ENCODE peak calls at places on chromosome 1, in four cellular contexts. G is left ventricle myocardium inferior, M is BE2C, P is ovary. A is an unnamed sample. For H3K27me3 and H3K9me3, the result is how much of the 10 kb centered on the place peaks cover.

GRCh38 chr1:44664730-44665370 is 9.4 kb downstream of the TMEM53 start:
- DNase-seq in G (no peak), M (no peak), P (no peak), A (no peak)

GRCh38 chr1:214473392-214473791 is 78.0 kb downstream of the PTPN14 start:
- DNase-seq in P (no peak), M (no peak), G (no peak), A (no peak)

GRCh38 chr1:185438936-185439335 is 121.9 kb upstream of the IVNS1ABP start:
- DNase-seq in G (no peak), M (no peak), P (no peak), A (no peak)

GRCh38 chr1:11342677-11343076 is 69.7 kb downstream of the UBIAD1 start:
- DNase-seq in M (peak), G (no peak), P (no peak), A (no peak)

GRCh38 chr1:203663294-203663693 is 36.7 kb downstream of the ATP2B4 start:
- DNase-seq in M (no peak), P (no peak), G (no peak), A (no peak)

GRCh38 chr1:218171302-218171893 is 113.7 kb upstream of the RRP15 start:
- DNase-seq in G (no peak), P (no peak), M (no peak), A (no peak)

GRCh38 chr1:154608522-154609294 is 722 bp upstream of the ADAR start:
- DNase-seq in G (peak), M (peak), P (peak), A (peak)

GRCh38 chr1:8302181-8302681 is 15.7 kb upstream of the SLC45A1 start:
- DNase-seq in M (no peak), P (no peak), G (no peak), A (no peak)

GRCh38 chr1:24348196-24348595 is 29.0 kb downstream of the GRHL3 start:
- DNase-seq in P (no peak), M (no peak), G (no peak), A (no peak)

GRCh38 chr1:150808134-150808533 is at the start of gene CTSK:
- DNase-seq in M (no peak), G (no peak), P (peak), A (no peak)

GRCh38 chr1:68320349-68320748 is 88.0 kb upstream of the WLS start:
- DNase-seq in G (no peak), M (no peak), P (no peak), A (no peak)

GRCh38 chr1:184082541-184082940 is 31.0 kb downstream of the TSEN15 start:
- DNase-seq in G (no peak), P (no peak), M (no peak), A (no peak)

GRCh38 chr1:155499263-155499662 is 63.3 kb downstream of the ASH1L start:
- DNase-seq in M (no peak), G (no peak), P (no peak), A (no peak)

GRCh38 chr1:217482356-217483102 is 148.4 kb downstream of the GPATCH2 start:
- DNase-seq in G (no peak), P (no peak), M (no peak), A (no peak)

GRCh38 chr1:174883361-174883760 is 116.4 kb upstream of the CACYBP start:
- DNase-seq in M (no peak), G (no peak), P (no peak), A (no peak)

GRCh38 chr1:32761253-32761877 is 55.8 kb downstream of the YARS1 start:
- DNase-seq in P (peak), G (no peak), M (peak), A (no peak)

GRCh38 chr1:206100226-206100780 is 16.9 kb downstream of the AVPR1B start:
- DNase-seq in M (no peak), G (no peak), P (no peak), A (no peak)

GRCh38 chr1:220915954-220916353 is 36.7 kb downstream of the HLX start:
- DNase-seq in P (no peak), M (no peak), G (no peak), A (no peak)

GRCh38 chr1:82491301-82491986 is 690.7 kb downstream of the ADGRL2 start:
- DNase-seq in P (peak), G (no peak), M (no peak), A (no peak)

GRCh38 chr1:93114403-93114802 is 35.3 kb downstream of the MTF2 start:
- DNase-seq in G (no peak), M (no peak), P (no peak), A (no peak)

GRCh38 chr1:117070124-117070523 is 10.0 kb downstream of the TTF2 start:
- DNase-seq in M (no peak), P (no peak), G (no peak), A (no peak)

GRCh38 chr1:246782120-246782900 is 58.1 kb downstream of the SCCPDH start:
- DNase-seq in P (peak), G (peak), M (peak), A (no peak)

GRCh38 chr1:116740726-116741125 is 13.5 kb upstream of the CD2 start:
- DNase-seq in P (no peak), M (no peak), G (no peak), A (no peak)

GRCh38 chr1:111504097-111504496 is 664 bp upstream of the ADORA3 start:
- DNase-seq in G (no peak), M (no peak), P (no peak), A (no peak)

GRCh38 chr1:156668801-156669637 is 8.2 kb downstream of the NES start:
- DNase-seq in P (no peak), M (no peak), G (no peak), A (no peak)

GRCh38 chr1:17909634-17910033 is 154.5 kb downstream of the ACTL8 start:
- DNase-seq in P (no peak), G (no peak), M (peak), A (no peak)

GRCh38 chr1:168084396-168085231 is 52.1 kb downstream of the GPR161 start:
- DNase-seq in G (peak), M (peak), P (peak), A (peak)

GRCh38 chr1:228941673-228942072 is 206.4 kb downstream of the RHOU start:
- DNase-seq in M (no peak), P (no peak), G (no peak), A (no peak)

GRCh38 chr1:7768583-7768982 is 2.5 kb upstream of the VAMP3 start:
- DNase-seq in P (no peak), M (no peak), G (no peak), A (no peak)

GRCh38 chr1:37609002-37609401 is 13.3 kb upstream of the GNL2 start:
- DNase-seq in M (no peak), P (no peak), G (no peak), A (no peak)
- H3K27me3 ChIP-seq in M (under half), P (under half), G (half or more), A (under half)

DNA sequence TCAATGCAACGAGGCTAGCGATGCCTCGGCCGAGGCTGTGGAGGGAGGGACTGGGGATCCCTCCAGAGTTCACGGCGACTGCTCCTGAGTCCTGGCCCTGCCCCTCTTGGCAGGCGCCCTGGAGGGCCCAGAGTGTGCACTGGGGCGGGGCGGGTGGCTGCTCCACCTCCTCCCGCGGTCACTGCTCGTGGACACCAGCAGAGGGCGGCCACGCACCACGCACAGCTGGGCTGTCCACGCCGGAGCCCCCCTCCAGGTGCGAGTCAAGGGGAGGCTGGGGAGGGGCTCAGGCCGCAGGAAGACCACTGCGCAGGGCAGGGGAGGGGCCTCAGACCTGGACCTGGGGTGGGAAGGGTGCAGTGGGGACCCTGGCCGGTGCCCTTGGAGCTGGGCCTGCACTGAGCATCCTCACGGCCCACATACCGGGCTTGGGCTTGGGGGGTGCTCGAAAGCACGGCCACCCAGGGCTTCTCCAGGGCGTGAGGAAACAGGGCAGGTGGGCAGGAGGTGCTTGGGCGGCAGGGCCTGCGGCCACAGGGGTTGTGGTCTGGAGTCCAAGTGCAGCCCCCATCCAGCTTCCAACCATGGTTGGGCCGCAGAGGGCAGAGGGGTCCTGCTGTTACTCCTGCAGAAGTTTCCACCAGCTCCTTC is 20.6 kb upstream of the TTC34 start:
- DNase-seq in G (peak), M (peak), P (no peak), A (peak)
- H3K9me3 ChIP-seq in G (under half), M (under half), P (under half), A (under half)

GRCh38 chr1:50080904-50081586 is 27.7 kb upstream of the ELAVL4 start:
- DNase-seq in P (no peak), M (peak), G (no peak), A (no peak)
- TF ChIP-seq CTCF in P (no peak), M (peak), G (peak), A (no peak)

DNA sequence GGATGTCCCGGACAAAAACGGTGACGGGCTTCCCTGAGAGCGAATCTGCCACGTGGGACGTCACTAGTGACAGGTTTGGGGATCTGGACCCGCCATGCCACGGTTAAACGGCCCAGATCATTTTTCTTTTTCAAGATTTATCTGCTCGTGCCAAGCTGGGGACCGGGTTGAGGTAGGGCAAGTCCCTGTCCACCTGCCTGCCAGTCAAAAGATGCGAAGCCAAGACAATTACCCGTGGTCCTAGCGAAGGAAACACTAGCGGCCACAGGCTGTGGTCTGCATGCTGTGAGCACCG is 904 bp upstream of the BATF3 start:
- DNase-seq in M (no peak), P (no peak), G (no peak), A (no peak)
- H3K27me3 ChIP-seq in M (under half), P (under half), G (under half), A (under half)

GRCh38 chr1:14057640-14058039 is 357.7 kb downstream of the PRDM2 start:
- DNase-seq in G (no peak), P (no peak), M (no peak), A (no peak)
- H3K9me3 ChIP-seq in G (under half), P (under half), M (under half), A (under half)

GRCh38 chr1:226643701-226644540 is 95.2 kb downstream of the ITPKB start:
- DNase-seq in P (no peak), G (peak), M (no peak), A (no peak)
- TF ChIP-seq CTCF in P (no peak), G (no peak), M (no peak), A (peak)

GRCh38 chr1:36584874-36585759 is 102.4 kb upstream of the CSF3R start:
- DNase-seq in M (peak), P (no peak), G (no peak), A (no peak)

GRCh38 chr1:36585760-36586072 is 103.0 kb upstream of the CSF3R start:
- DNase-seq in M (no peak), P (no peak), G (no peak), A (no peak)

GRCh38 chr1:36589006-36589405 is 106.3 kb upstream of the CSF3R start:
- DNase-seq in P (no peak), G (no peak), M (no peak), A (no peak)

GRCh38 chr1:36583980-36584805 is 101.5 kb upstream of the CSF3R start:
- DNase-seq in M (no peak), P (no peak), G (no peak), A (no peak)

GRCh38 chr1:36586146-36586545 is 103.4 kb upstream of the CSF3R start:
- DNase-seq in G (no peak), P (no peak), M (no peak), A (no peak)
- H3K27me3 ChIP-seq in G (half or more), P (under half), M (under half), A (under half)

GRCh38 chr1:2903226-2903625 is 101.7 kb upstream of the TTC34 start:
- DNase-seq in P (no peak), M (no peak), G (no peak), A (no peak)
- H3K9me3 ChIP-seq in P (under half), M (under half), G (under half), A (under half)